ENCODE peak calls at places on chromosomes 12 and 14, in nine cellular contexts. V, E, H, I, D, O, U, X and N are unnamed samples. For H3K36me3, the result is how much of the 10 kb centered on the place peaks cover.

GRCh38 chr14:105581551-105582341 is 55.4 kb downstream of the TMEM121 start:
- DNase-seq in X (no peak), I (no peak), U (no peak), V (peak), O (no peak), H (no peak), E (no peak), D (no peak), N (no peak)

GRCh38 chr12:31471823-31472222 is 119.1 kb downstream of the DENND5B start:
- DNase-seq in I (no peak), D (no peak), U (no peak), X (no peak), H (no peak), O (no peak), V (no peak), E (peak), N (no peak)

GRCh38 chr12:52715416-52715815 is 12.1 kb upstream of the KRT77 start:
- DNase-seq in H (peak), X (peak), V (peak), E (no peak), O (peak), I (no peak), D (no peak), U (peak), N (no peak)

GRCh38 chr12:44287545-44287944 is 451.7 kb downstream of the TMEM117 start:
- DNase-seq in V (no peak), H (no peak), U (no peak), I (no peak), D (no peak), O (no peak), E (no peak), X (no peak), N (no peak)

GRCh38 chr14:86646688-86647687 is 1117.0 kb downstream of the FLRT2 start:
- DNase-seq in H (no peak), O (peak), I (no peak), D (no peak), E (no peak), U (no peak), V (no peak), X (peak), N (no peak)

GRCh38 chr12:46152456-46152855 is 116.4 kb downstream of the SLC38A1 start:
- DNase-seq in X (no peak), U (no peak), V (no peak), E (no peak), O (no peak), H (no peak), I (no peak), D (peak), N (no peak)

GRCh38 chr14:68950111-68950510 is 29.0 kb downstream of the ACTN1 start:
- DNase-seq in X (peak), H (no peak), V (no peak), E (no peak), I (no peak), O (no peak), D (no peak), U (peak), N (no peak)

GRCh38 chr14:71714225-71714624 is 218.0 kb upstream of the RGS6 start:
- DNase-seq in D (no peak), H (no peak), U (no peak), O (no peak), V (no peak), E (no peak), I (no peak), X (no peak), N (no peak)

GRCh38 chr14:66464261-66464660 is 21.9 kb upstream of the CCDC196 start:
- DNase-seq in X (no peak), D (no peak), E (no peak), O (no peak), I (no peak), V (no peak), H (no peak), U (no peak), N (no peak)

GRCh38 chr12:121455766-121456420 is 56.0 kb downstream of the RNF34 start:
- DNase-seq in I (no peak), D (no peak), X (no peak), E (no peak), H (no peak), O (no peak), U (no peak), V (no peak), N (no peak)

GRCh38 chr14:23421594-23421993 is 13.5 kb upstream of the MYH6 start:
- DNase-seq in X (no peak), D (no peak), E (no peak), U (no peak), V (no peak), I (no peak), H (no peak), O (no peak), N (no peak)

GRCh38 chr12:109228664-109229063 is 80.4 kb downstream of the FOXN4 start:
- DNase-seq in I (no peak), X (no peak), O (no peak), E (no peak), V (no peak), H (no peak), D (no peak), U (no peak), N (no peak)

GRCh38 chr14:23929131-23929530 is 24.4 kb upstream of the DHRS4 start:
- DNase-seq in D (no peak), U (no peak), E (no peak), H (no peak), O (no peak), X (no peak), I (no peak), V (no peak), N (no peak)

GRCh38 chr12:116508145-116509121 is 50.7 kb upstream of the MAP1LC3B2 start:
- DNase-seq in U (peak), D (no peak), X (no peak), V (peak), I (no peak), E (no peak), O (peak), H (peak), N (no peak)

GRCh38 chr12:88351121-88351520 is 209.0 kb downstream of the TMTC3 start:
- DNase-seq in I (no peak), O (no peak), U (no peak), D (no peak), V (no peak), H (no peak), X (no peak), E (no peak), N (no peak)

GRCh38 chr14:58794993-58795762 is 157.4 kb downstream of the DACT1 start:
- DNase-seq in D (no peak), E (no peak), H (no peak), V (no peak), I (no peak), U (no peak), O (no peak), X (no peak), N (no peak)

GRCh38 chr14:58793096-58793740 is 155.5 kb downstream of the DACT1 start:
- DNase-seq in D (no peak), H (no peak), E (no peak), U (no peak), X (no peak), O (no peak), I (no peak), V (no peak), N (no peak)

GRCh38 chr14:58796201-58796600 is 158.4 kb downstream of the DACT1 start:
- DNase-seq in D (no peak), E (no peak), U (no peak), I (no peak), O (no peak), V (no peak), X (no peak), H (no peak), N (no peak)

GRCh38 chr14:58792421-58792820 is 154.7 kb downstream of the DACT1 start:
- DNase-seq in V (no peak), I (no peak), D (no peak), H (no peak), U (no peak), X (no peak), O (no peak), E (no peak), N (no peak)

DNA sequence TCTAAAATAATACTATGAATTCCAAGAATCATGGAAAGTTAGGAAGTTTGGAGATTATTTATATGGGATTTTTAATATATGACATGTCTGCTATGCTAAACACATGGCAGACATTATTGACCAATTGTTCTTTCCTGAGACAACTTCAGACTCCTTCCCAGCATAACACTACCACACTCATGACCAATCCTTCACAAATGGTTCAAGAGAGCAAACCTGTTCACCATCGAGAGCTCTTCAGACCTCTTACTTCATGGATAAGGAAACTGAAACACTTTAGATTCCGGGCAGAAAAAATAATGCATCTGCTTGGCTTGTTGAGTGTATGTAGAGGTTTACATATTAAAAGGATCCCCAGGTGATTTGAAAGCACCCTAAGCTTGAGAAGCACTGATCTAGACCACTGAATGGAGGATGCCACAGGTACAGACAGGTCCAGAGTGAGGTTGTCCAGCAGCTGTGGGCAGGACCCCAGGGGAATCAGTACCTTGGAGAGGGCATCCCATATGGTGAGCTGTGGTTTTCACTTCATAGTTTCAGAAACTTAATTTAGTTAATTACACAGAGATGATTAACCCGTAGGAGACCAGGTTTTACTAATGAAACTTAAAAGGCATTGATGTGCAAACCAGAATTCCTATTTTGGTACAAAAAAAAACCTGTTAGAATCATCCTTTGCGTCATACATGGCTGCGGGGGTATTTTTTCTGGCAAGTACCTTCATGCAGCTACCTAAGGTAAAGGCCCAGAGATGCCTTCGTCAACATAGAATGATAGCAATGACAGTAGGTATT is 159.1 kb downstream of the DACT1 start:
- DNase-seq in E (no peak), I (no peak), H (no peak), U (peak), D (no peak), X (no peak), V (no peak), O (peak), N (no peak)
- H3K27ac ChIP-seq in E (no peak), I (no peak), H (no peak), U (no peak), D (no peak), X (no peak), V (no peak), O (no peak), N (no peak)

DNA sequence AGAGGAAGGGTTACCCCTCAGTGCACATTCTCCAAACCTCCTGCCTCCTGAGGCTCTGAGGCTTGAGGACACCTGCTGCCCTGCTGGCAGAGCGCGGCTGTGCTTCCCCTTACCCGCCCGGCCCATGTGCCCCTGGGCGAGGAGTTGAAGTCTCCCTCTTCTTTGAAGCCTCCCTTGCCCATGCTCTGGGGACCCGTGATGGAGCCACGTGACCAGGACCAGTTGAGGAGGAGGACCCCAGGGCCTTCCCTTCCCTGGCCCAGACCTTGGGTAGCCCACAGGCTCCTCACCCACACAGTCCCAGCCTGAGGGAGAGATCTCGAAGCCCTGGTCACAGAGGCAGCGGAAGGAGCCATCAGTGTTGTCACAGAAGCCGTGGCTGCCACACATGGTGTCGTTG is 12.8 kb downstream of the ISCA2 start:
- DNase-seq in H (no peak), I (peak), V (no peak), O (no peak), U (no peak), E (no peak), D (no peak), X (no peak), N (no peak)
- H3K36me3 ChIP-seq in H (under half), I (under half), V (under half), O (under half), U (under half), E (under half), D (under half), X (under half), N (under half)

DNA sequence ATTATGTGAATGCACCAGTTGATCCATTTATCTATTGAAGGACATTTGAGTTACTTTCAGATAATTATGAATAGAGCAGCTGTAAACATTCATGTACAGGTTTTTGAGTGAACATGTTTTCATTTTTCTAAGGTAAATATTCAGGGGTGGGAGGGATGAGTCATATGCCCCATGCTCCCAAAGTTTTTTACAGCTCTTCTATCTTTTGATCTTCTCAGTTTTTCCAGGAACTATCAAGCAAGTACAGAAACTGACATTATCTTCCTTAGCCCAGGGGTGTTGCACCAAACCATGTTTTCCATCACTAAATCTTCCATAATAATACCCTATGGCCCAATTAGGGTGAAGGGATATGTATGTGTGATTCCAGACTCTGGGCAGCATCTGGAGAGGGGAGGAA is 384.5 kb downstream of the EMP1 start:
- DNase-seq in H (no peak), I (no peak), E (no peak), U (no peak), D (no peak), X (no peak), V (no peak), O (no peak), N (no peak)
- TF ChIP-seq POLR2AphosphoS5 in H (no peak), I (no peak), E (no peak), U (no peak), D (no peak), X (no peak), V (no peak), O (no peak), N (no peak)

DNA sequence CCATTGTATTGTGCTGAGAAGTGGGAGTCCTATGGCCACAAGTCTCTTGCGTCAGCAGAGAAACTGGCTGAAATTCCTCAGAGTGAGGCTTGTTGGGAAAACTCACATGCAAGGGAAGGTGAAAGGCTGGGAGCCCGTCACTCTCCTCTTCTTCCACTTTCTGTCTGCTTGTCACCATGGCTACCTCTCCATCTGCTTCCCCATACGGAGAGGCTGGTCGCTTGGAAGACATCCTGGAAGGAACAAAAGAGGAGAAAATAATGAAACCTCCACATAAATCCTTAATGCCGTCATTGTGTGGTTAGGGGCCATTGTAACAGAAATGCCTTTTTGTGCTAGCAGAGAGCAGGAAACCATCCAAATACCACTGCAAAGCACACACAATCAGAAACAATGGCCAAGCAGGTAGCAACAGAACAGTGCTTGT is 53.7 kb downstream of the SOX5 start:
- DNase-seq in H (no peak), V (no peak), E (no peak), I (no peak), O (peak), D (peak), X (no peak), U (no peak), N (no peak)
- H3K27ac ChIP-seq in H (no peak), V (no peak), E (no peak), I (no peak), O (peak), D (no peak), X (no peak), U (no peak), N (no peak)

GRCh38 chr14:21074398-21075272 is 4.5 kb downstream of the ARHGEF40 start:
- DNase-seq in X (no peak), E (no peak), V (no peak), U (no peak), I (no peak), D (no peak), H (no peak), O (no peak), N (no peak)
- H3K36me3 ChIP-seq in X (half or more), E (under half), V (under half), U (half or more), I (under half), D (under half), H (half or more), O (under half), N (under half)

GRCh38 chr12:4961311-4961710 is 51.6 kb downstream of the KCNA1 start:
- DNase-seq in X (no peak), I (no peak), V (no peak), O (no peak), D (no peak), U (no peak), H (no peak), E (no peak), N (no peak)

GRCh38 chr12:4960030-4960429 is 50.3 kb downstream of the KCNA1 start:
- DNase-seq in V (no peak), E (no peak), I (no peak), D (no peak), X (no peak), H (no peak), O (no peak), U (no peak), N (no peak)

GRCh38 chr12:4960547-4960946 is 50.8 kb downstream of the KCNA1 start:
- DNase-seq in U (no peak), I (no peak), D (no peak), E (no peak), H (no peak), V (no peak), O (no peak), X (no peak), N (no peak)

GRCh38 chr12:4959381-4959780 is 49.7 kb downstream of the KCNA1 start:
- DNase-seq in X (no peak), V (no peak), I (no peak), U (no peak), E (no peak), H (no peak), O (no peak), D (no peak), N (no peak)

DNA sequence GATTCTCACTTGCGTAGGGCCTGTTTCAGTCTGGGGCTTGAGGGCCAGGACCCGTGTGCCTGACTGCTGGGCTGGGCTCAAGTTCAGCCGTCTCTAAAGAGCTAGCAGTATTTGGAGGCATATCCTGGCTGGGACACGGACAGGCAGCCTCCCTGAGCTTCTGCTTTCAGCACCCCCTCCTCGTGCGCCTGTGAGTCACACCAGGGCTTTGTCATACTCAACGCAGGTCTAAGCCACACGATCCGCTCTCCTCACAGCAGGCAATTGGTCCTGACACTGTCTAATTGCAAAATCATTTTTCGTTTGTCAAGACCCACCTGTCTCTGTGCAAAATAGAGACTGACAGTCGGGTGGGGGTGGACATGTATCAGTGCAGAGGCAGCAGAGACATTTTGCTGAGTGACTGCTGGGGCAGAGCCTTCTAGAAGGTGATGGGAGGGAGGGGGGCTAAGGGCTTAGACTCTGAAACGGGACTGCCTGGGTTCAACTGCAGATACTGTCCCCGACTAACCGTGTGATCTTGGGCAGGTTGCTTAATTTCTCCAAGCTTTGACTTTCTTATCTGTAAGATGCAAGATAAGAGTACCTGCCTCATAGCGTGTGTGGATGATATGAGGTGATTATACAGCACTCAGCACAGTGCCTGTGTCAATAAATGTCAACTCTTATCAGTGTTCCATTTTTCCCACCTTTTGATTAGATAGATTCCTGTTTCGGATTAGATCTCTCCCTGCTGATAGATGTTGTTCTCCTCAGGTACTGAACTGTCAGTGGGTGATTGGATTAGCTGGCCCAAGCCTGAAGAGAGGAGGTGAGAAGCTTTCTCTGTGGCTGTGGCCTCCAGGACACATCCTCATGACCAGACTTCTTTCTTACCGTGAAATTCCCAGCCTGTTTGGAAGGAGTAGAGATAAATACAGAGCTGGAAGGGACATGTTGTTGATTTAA is 53.1 kb downstream of the KCNA1 start:
- DNase-seq in U (no peak), O (no peak), X (no peak), E (no peak), I (no peak), V (no peak), D (no peak), H (no peak), N (no peak)
- TF ChIP-seq POLR2AphosphoS5 in U (no peak), O (no peak), X (no peak), E (no peak), I (no peak), V (no peak), D (no peak), H (no peak), N (no peak)

DNA sequence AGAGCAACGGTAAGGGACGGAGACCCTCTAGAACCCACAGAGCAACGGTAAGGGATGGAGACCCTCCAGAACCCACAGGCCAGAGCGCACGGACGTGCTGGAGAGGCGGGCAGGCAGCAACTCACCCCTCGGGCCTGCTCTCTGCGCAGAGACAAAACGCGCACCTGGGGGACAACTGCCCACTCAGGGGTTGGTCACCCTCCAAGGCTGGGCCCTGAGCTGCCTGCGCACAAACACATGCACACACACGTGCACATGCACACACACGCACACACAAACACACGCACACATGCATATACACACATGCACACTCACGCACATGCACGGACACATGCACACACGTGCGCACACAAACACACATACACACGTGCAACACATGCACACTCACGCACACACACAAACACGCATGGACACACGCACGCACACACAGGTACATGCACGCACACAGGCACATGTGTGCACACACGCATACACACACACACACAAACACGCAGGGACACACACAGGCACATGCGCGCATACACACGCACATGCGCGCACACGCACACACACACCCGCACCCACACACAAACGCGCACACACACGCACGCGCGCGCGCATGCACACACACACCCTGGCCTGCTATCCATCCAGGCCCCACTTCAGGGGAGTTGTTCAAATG is 88.3 kb downstream of the NCOR2 start:
- DNase-seq in E (no peak), I (no peak), H (no peak), D (no peak), O (no peak), X (no peak), U (no peak), V (no peak), N (no peak)
- H3K27ac ChIP-seq in E (no peak), I (no peak), H (no peak), D (no peak), O (peak), X (no peak), U (no peak), V (no peak), N (no peak)

GRCh38 chr14:63383776-63384367 is 65.1 kb upstream of the GPHB5 start:
- DNase-seq in D (no peak), U (no peak), O (no peak), I (no peak), X (no peak), E (no peak), V (no peak), H (no peak), N (no peak)

GRCh38 chr14:63375772-63376171 is 57.0 kb upstream of the GPHB5 start:
- DNase-seq in E (no peak), O (no peak), I (no peak), D (no peak), V (no peak), U (no peak), H (no peak), X (no peak), N (peak)

GRCh38 chr14:63378444-63378843 is 59.7 kb upstream of the GPHB5 start:
- DNase-seq in E (no peak), V (no peak), O (no peak), D (no peak), I (no peak), X (no peak), H (no peak), U (no peak), N (no peak)
- H3K36me3 ChIP-seq in E (under half), V (under half), O (under half), D (under half), I (under half), X (under half), H (half or more), U (under half), N (under half)